ENCODE peak calls at places on chromosomes 13 and 19, in five cellular contexts. G, W, A, T and Y are unnamed samples.

GRCh38 chr19:1779604-1779973 is 26.3 kb downstream of the ONECUT3 start:
- DNase-seq in G (no peak), W (no peak), A (no peak), T (no peak), Y (no peak)

GRCh38 chr13:44649118-44649455 is 73.0 kb upstream of the TSC22D1 start:
- DNase-seq in G (no peak), W (no peak), A (no peak), T (no peak), Y (peak; percentile 11)

GRCh38 chr19:36139120-36139472 is 770 bp upstream of the CAPNS1 start:
- DNase-seq in G (no peak), W (no peak), A (no peak), T (no peak), Y (no peak)

GRCh38 chr13:47549219-47549752 is 451.8 kb downstream of the SUCLA2 start:
- DNase-seq in G (no peak), W (no peak), A (no peak), T (no peak), Y (no peak)

GRCh38 chr13:76836311-76836710 is 49.9 kb downstream of the KCTD12 start:
- DNase-seq in G (no peak), W (no peak), A (peak; percentile 18), T (no peak), Y (no peak)

GRCh38 chr13:109760372-109760771 is 26.0 kb downstream of the IRS2 start:
- DNase-seq in G (no peak), W (no peak), A (no peak), T (no peak), Y (no peak)

GRCh38 chr13:80235131-80235530 is 105.8 kb downstream of the SPRY2 start:
- DNase-seq in G (no peak), W (no peak), A (no peak), T (no peak), Y (peak; percentile 12)

GRCh38 chr19:24074720-24075119 is 12.3 kb upstream of the ZNF254 start:
- DNase-seq in G (no peak), W (no peak), A (peak; percentile 17), T (no peak), Y (no peak)

GRCh38 chr13:38628554-38628953 is 58.3 kb upstream of the FREM2 start:
- DNase-seq in G (no peak), W (no peak), A (no peak), T (no peak), Y (no peak)

GRCh38 chr13:29362849-29363604 is 232.5 kb downstream of the SLC7A1 start:
- DNase-seq in G (no peak), W (no peak), A (peak; percentile 39), T (peak; percentile 34), Y (peak; percentile 55)

GRCh38 chr19:40216013-40216776 is 2.0 kb downstream of the TTC9B start:
- DNase-seq in G (no peak), W (no peak), A (no peak), T (no peak), Y (no peak)

GRCh38 chr19:38597075-38597474 is 20.7 kb downstream of the MAP4K1 start:
- DNase-seq in G (no peak), W (no peak), A (no peak), T (no peak), Y (peak; percentile 16)

GRCh38 chr13:39552233-39552632 is 50.8 kb downstream of the LHFPL6 start:
- DNase-seq in G (no peak), W (no peak), A (no peak), T (no peak), Y (no peak)

GRCh38 chr13:86946734-86947133 is 724.4 kb upstream of the SLITRK5 start:
- DNase-seq in G (no peak), W (no peak), A (no peak), T (no peak), Y (no peak)

GRCh38 chr13:28468520-28468915 is 26.4 kb downstream of the FLT1 start:
- DNase-seq in G (no peak), W (no peak), A (no peak), T (no peak), Y (no peak)

GRCh38 chr19:2032296-2032941 is 16.9 kb upstream of the BTBD2 start:
- DNase-seq in G (peak; percentile 88), W (peak; percentile 96), A (peak; percentile 54), T (no peak), Y (no peak)

GRCh38 chr19:17346109-17346671 is 8.8 kb downstream of the GTPBP3 start:
- DNase-seq in G (peak; percentile 79), W (peak; percentile 66), A (peak; percentile 64), T (peak; percentile 71), Y (peak; percentile 89)

GRCh38 chr13:111451402-111451801 is 131.0 kb downstream of the TEX29 start:
- DNase-seq in G (no peak), W (no peak), A (no peak), T (no peak), Y (no peak)

GRCh38 chr13:73355134-73355533 is 296.3 kb downstream of the KLF5 start:
- DNase-seq in G (no peak), W (no peak), A (no peak), T (no peak), Y (no peak)

GRCh38 chr19:45323671-45324081 is 1.0 kb upstream of the CKM start:
- DNase-seq in G (no peak), W (no peak), A (no peak), T (no peak), Y (peak; percentile 55)

GRCh38 chr19:45901912-45902650 is at the start of gene MYPOP:
- DNase-seq in G (peak; percentile 43), W (no peak), A (no peak), T (no peak), Y (no peak)

GRCh38 chr13:109233293-109233692 is 553.1 kb downstream of the IRS2 start:
- DNase-seq in G (no peak), W (no peak), A (no peak), T (no peak), Y (no peak)

GRCh38 chr13:98171806-98172569 is 5.1 kb downstream of the RNF113B start:
- DNase-seq in G (peak; percentile 38), W (peak; percentile 19), A (peak; percentile 63), T (no peak), Y (peak; percentile 23)

GRCh38 chr13:29688193-29688592 is 92.7 kb upstream of the SLC7A1 start:
- DNase-seq in G (no peak), W (no peak), A (no peak), T (no peak), Y (no peak)

GRCh38 chr19:55283548-55284393 is at the start of gene BRSK1:
- DNase-seq in G (peak; percentile 62), W (no peak), A (peak; percentile 40), T (peak; percentile 61), Y (peak; percentile 79)

GRCh38 chr13:110616103-110617101 is 1.1 kb downstream of the NAXD start:
- DNase-seq in G (no peak), W (no peak), A (peak; percentile 45), T (no peak), Y (no peak)

GRCh38 chr19:7705387-7706187 is 3.7 kb upstream of the FCER2 start:
- DNase-seq in G (no peak), W (peak; percentile 19), A (no peak), T (no peak), Y (no peak)

GRCh38 chr19:48770734-48771472 is 15.6 kb downstream of the FGF21 start:
- DNase-seq in G (no peak), W (no peak), A (no peak), T (no peak), Y (no peak)

GRCh38 chr13:25901460-25902376 is 150.1 kb downstream of the SHISA2 start:
- DNase-seq in G (no peak), W (no peak), A (peak; percentile 97), T (no peak), Y (no peak)

GRCh38 chr13:77896536-77896935 is 22.1 kb downstream of the EDNRB start:
- DNase-seq in G (no peak), W (peak; percentile 16), A (peak; percentile 30), T (no peak), Y (no peak)

GRCh38 chr13:111359237-111359915 is 38.9 kb downstream of the TEX29 start:
- DNase-seq in G (no peak), W (no peak), A (no peak), T (no peak), Y (no peak)

GRCh38 chr13:21124853-21125252 is 51.5 kb downstream of the SKA3 start:
- DNase-seq in G (no peak), W (no peak), A (peak; percentile 10), T (no peak), Y (peak; percentile 15)

GRCh38 chr19:50315773-50316448 is 13.3 kb downstream of the KCNC3 start:
- DNase-seq in G (no peak), W (no peak), A (no peak), T (no peak), Y (peak; percentile 46)

GRCh38 chr13:32150794-32151193 is 119.2 kb downstream of the FRY start:
- DNase-seq in G (peak; percentile 78), W (peak; percentile 39), A (no peak), T (no peak), Y (no peak)

GRCh38 chr13:55999709-56000108 is 1141.0 kb upstream of the PRR20A start:
- DNase-seq in G (no peak), W (no peak), A (no peak), T (no peak), Y (no peak)
- TF ChIP-seq CTCF in G (no peak), W (no peak), A (no peak), T (peak; percentile 31), Y (peak; percentile 21)

GRCh38 chr13:53782400-53783030 is 753.9 kb downstream of the OLFM4 start:
- DNase-seq in G (no peak), W (no peak), A (peak; percentile 15), T (peak; percentile 11), Y (peak; percentile 44)
- TF ChIP-seq CTCF in G (no peak), W (peak; percentile 43), A (peak; percentile 68), T (peak; percentile 87), Y (peak; percentile 66)

GRCh38 chr19:34835952-34836351 is 62.9 kb upstream of the ZNF599 start:
- DNase-seq in G (no peak), W (no peak), A (no peak), T (no peak), Y (no peak)

GRCh38 chr19:34838248-34838647 is 65.2 kb upstream of the ZNF599 start:
- DNase-seq in G (no peak), W (no peak), A (no peak), T (no peak), Y (no peak)

GRCh38 chr19:34837262-34837661 is 64.2 kb upstream of the ZNF599 start:
- DNase-seq in G (peak; percentile 26), W (no peak), A (no peak), T (no peak), Y (no peak)

GRCh38 chr19:34841780-34842179 is 68.8 kb upstream of the ZNF599 start:
- DNase-seq in G (no peak), W (no peak), A (no peak), T (no peak), Y (no peak)

DNA sequence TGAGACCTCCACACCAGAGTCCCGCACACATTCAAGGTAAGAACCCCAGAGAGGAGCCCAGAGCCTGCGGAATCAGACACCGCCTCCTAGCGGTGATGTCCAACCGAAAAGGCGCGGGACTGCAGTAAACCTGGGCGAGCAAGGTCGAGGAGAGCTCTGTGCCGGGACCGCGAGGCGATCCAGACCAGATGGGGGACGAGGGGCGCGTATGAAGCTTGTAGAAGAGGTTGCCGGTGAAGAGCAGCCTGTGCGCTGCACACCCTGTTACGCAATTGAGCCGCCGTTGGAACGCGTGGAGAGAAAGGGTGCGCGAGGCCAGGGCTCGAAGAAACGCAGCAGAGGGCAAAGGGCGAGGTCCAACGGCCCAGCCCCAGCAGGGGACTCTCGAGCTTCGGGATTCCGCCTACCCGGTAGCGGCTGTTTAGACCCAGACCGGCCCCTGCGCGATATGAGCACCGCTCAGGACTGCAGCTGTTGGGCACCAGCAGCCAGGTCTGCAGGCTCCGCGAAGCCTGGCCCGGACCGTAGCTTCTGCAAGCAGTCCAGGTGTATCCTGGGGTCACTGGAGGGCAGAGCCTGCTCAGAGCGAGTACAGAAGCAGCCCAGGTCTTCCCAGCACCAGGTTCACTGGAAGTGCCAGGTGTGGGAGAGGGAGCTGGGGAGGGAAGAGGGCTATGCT is 65.9 kb upstream of the ZNF599 start:
- DNase-seq in G (no peak), W (no peak), A (no peak), T (peak; percentile 31), Y (peak; percentile 43)
- TF ChIP-seq CTCF in G (no peak), W (no peak), A (peak; percentile 53), T (peak; percentile 66), Y (peak; percentile 31)

GRCh38 chr19:30001794-30002193 is 59.8 kb downstream of the URI1 start:
- DNase-seq in G (no peak), W (no peak), A (peak; percentile 4), T (no peak), Y (no peak)
- TF ChIP-seq CTCF in G (no peak), W (no peak), A (peak; percentile 60), T (peak; percentile 31), Y (no peak)